ENCODE peak calls at places on chromosome 6, in seven cellular contexts. D is IMR-90, O is HL-60, J is PC-9, C is vagina, I is lower lobe of right lung, X is PC-3. H is an unnamed sample.
A peak's percentile ranks its signal among the peaks of the same experiment; 100 is the strongest.

GRCh38 chr6:147117580-147117979 is 86.6 kb upstream of the STXBP5 start:
- DNase-seq in D (peak; percentile 49), O (no peak), J (no peak), C (no peak), I (no peak), X (no peak), H (peak; percentile 9)

GRCh38 chr6:30325150-30325872 is 1.4 kb upstream of the TRIM39 start:
- DNase-seq in D (peak; percentile 49), O (peak; percentile 57), J (no peak), C (no peak), I (peak; percentile 58), X (peak; percentile 61), H (peak; percentile 66)

GRCh38 chr6:154624038-154624599 is 109.1 kb upstream of the SCAF8 start:
- DNase-seq in D (no peak), O (no peak), J (no peak), C (no peak), I (no peak), X (no peak), H (no peak)

GRCh38 chr6:146598785-146599405 is at the start of gene ADGB:
- DNase-seq in D (peak; percentile 35), O (peak; percentile 75), J (no peak), C (no peak), I (peak; percentile 82), X (peak; percentile 68), H (peak; percentile 49)

GRCh38 chr6:36752187-36752885 is 54.7 kb downstream of the RAB44 start:
- DNase-seq in D (peak; percentile 16), O (no peak), J (peak; percentile 86), C (no peak), I (no peak), X (peak; percentile 66), H (no peak)

GRCh38 chr6:30781697-30782424 is 37.5 kb upstream of the IER3 start:
- DNase-seq in D (peak; percentile 100), O (peak; percentile 97), J (peak; percentile 91), C (peak; percentile 98), I (peak; percentile 95), X (peak; percentile 99), H (peak; percentile 99)

GRCh38 chr6:34992353-34992752 is 103.3 kb downstream of the ANKS1A start:
- DNase-seq in D (no peak), O (no peak), J (no peak), C (no peak), I (no peak), X (no peak), H (no peak)

GRCh38 chr6:144219056-144219685 is 66.0 kb upstream of the UTRN start:
- DNase-seq in D (peak; percentile 71), O (peak; percentile 33), J (peak; percentile 37), C (no peak), I (no peak), X (peak; percentile 61), H (no peak)

GRCh38 chr6:84623956-84624680 is 140.3 kb downstream of the TBX18 start:
- DNase-seq in D (peak; percentile 84), O (no peak), J (peak; percentile 64), C (no peak), I (no peak), X (peak; percentile 77), H (peak; percentile 91)

GRCh38 chr6:166306378-166307081 is 1.7 kb downstream of the PRR18 start:
- DNase-seq in D (no peak), O (no peak), J (no peak), C (no peak), I (no peak), X (no peak), H (no peak)

GRCh38 chr6:149246691-149247384 is 70.7 kb upstream of the TAB2 start:
- DNase-seq in D (no peak), O (peak; percentile 43), J (no peak), C (no peak), I (no peak), X (no peak), H (no peak)

GRCh38 chr6:156659317-156660198 is 117.6 kb upstream of the ARID1B start:
- DNase-seq in D (no peak), O (no peak), J (no peak), C (no peak), I (no peak), X (no peak), H (no peak)

GRCh38 chr6:111987295-111987694 is 66.6 kb upstream of the CCN6 start:
- DNase-seq in D (peak; percentile 50), O (no peak), J (no peak), C (no peak), I (no peak), X (no peak), H (no peak)

GRCh38 chr6:23106951-23107350 is 537.6 kb downstream of the HDGFL1 start:
- DNase-seq in D (peak; percentile 92), O (no peak), J (no peak), C (no peak), I (no peak), X (peak; percentile 20), H (peak; percentile 47)

GRCh38 chr6:166942393-166943168 is 13.8 kb downstream of the RNASET2 start:
- DNase-seq in D (peak; percentile 46), O (peak; percentile 55), J (no peak), C (no peak), I (peak; percentile 62), X (no peak), H (no peak)

GRCh38 chr6:106534564-106534982 is 94.7 kb downstream of the RTN4IP1 start:
- DNase-seq in D (no peak), O (no peak), J (no peak), C (no peak), I (no peak), X (no peak), H (no peak)

GRCh38 chr6:43647613-43648012 is 2.8 kb downstream of the RSPH9 start:
- DNase-seq in D (no peak), O (no peak), J (no peak), C (no peak), I (no peak), X (no peak), H (no peak)

GRCh38 chr6:43639984-43640800 is 4.6 kb downstream of the MAD2L1BP start:
- DNase-seq in D (no peak), O (no peak), J (no peak), C (no peak), I (no peak), X (no peak), H (no peak)

GRCh38 chr6:43645613-43645964 is 753 bp downstream of the RSPH9 start:
- DNase-seq in D (no peak), O (no peak), J (no peak), C (no peak), I (no peak), X (no peak), H (no peak)

GRCh38 chr6:43648248-43648647 is 3.4 kb downstream of the RSPH9 start:
- DNase-seq in D (no peak), O (no peak), J (no peak), C (no peak), I (no peak), X (no peak), H (no peak)

GRCh38 chr6:43644940-43645612 is at the start of gene RSPH9:
- DNase-seq in D (peak; percentile 44), O (no peak), J (no peak), C (no peak), I (peak; percentile 84), X (no peak), H (peak; percentile 74)
- H3K4me3 ChIP-seq in D (peak within 1 kb of the TSS; percentile 44), O (no peak within 1 kb of the TSS), J (no peak within 1 kb of the TSS), C (peak within 1 kb of the TSS; percentile 57), I (peak within 1 kb of the TSS; percentile 61), X (no peak within 1 kb of the TSS), H (peak within 1 kb of the TSS; percentile 66)

GRCh38 chr6:137976430-137976829 is 109.4 kb downstream of the TNFAIP3 start:
- DNase-seq in D (no peak), O (no peak), J (no peak), C (no peak), I (no peak), X (no peak), H (no peak)

GRCh38 chr6:137973201-137973600 is 106.1 kb downstream of the TNFAIP3 start:
- DNase-seq in D (no peak), O (no peak), J (no peak), C (no peak), I (no peak), X (no peak), H (no peak)

GRCh38 chr6:137977206-137977605 is 110.1 kb downstream of the TNFAIP3 start:
- DNase-seq in D (no peak), O (no peak), J (peak; percentile 66), C (no peak), I (no peak), X (no peak), H (no peak)

GRCh38 chr6:137977814-137978213 is 110.8 kb downstream of the TNFAIP3 start:
- DNase-seq in D (no peak), O (no peak), J (no peak), C (no peak), I (no peak), X (no peak), H (no peak)

DNA sequence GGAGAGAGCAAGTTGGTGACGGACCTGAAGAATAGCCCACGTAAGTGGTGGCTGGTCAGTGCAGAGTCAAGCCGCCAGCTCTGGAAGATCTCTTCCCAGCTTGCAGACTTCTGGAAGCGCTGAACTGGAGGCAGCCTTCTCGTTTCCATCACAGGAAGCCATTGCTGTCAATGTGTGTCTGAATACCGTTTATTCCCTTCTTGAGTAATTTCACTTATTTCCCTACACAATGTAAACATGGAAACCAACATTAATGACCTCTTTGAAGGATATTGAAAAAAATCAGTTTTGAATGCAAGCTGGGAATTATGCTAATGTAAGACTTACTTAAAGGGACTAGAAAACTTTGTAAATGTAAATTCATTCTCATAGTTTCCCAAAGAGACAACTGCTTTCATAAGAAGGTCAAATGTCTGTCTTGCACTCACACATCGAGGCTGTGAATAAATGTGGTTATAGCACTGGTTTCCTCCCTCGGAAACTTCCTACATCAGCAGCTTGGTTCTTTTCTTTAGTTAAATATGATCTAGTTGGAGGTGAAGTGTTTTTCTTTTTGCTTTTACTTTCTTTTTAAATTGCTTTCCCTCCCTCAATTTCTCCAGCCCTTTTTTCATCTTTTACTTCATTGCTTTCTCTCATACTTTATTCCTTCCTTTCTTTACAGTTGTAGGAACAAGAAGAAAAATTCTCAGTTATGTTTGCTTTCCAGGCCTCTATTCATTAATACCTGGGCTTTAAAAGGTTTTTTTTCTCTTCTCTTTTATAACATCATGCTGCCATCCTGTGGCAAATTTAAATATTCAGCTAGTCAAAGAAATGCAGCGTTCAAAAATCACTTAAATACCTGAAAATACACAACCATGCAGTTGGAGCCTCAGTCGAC is 108.2 kb downstream of the TNFAIP3 start:
- DNase-seq in D (peak; percentile 22), O (peak; percentile 61), J (no peak), C (no peak), I (no peak), X (peak; percentile 54), H (no peak)
- TF ChIP-seq CTCF in D (peak; percentile 47), O (no peak), J (peak; percentile 77), C (no peak), I (peak; percentile 25), X (peak; percentile 61), H (no peak)

DNA sequence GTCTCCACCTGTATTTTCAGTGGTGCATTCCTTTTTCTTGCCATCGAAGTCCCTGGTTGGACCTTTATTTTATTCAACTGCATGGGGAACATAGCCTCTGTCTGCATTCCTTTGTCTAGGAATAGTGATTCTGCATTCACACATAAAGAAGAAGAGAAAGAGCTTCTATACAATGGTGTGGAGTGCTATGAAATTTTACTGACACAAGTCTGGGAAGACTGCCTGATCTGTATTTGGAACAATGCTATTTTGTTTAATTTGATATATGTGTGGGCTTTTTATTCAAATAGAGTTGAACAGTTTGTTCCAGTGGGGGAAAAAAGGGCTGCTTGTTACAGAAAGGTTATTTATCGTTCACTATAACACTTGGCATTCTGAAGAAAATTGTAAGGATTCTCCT is 375.7 kb upstream of the POU3F2 start:
- DNase-seq in D (no peak), O (no peak), J (no peak), C (no peak), I (no peak), X (no peak), H (no peak)
- H3K27ac ChIP-seq in D (no peak overlapping the region), O (no peak overlapping the region), J (no peak overlapping the region), C (no peak overlapping the region), I (no peak overlapping the region), X (no peak overlapping the region), H (no peak overlapping the region)

GRCh38 chr6:168554472-168554871 is 113.5 kb downstream of the SMOC2 start:
- DNase-seq in D (no peak), O (no peak), J (no peak), C (no peak), I (no peak), X (no peak), H (no peak)
- H3K4me3 ChIP-seq in D (no peak overlapping the region), O (no peak overlapping the region), J (no peak overlapping the region), C (no peak overlapping the region), I (no peak overlapping the region), X (no peak overlapping the region), H (no peak overlapping the region)

H was measured in brain microvascular endothelial cell.